ENCODE peak calls at places on chromosomes 12 and 14, in eight cellular contexts. O is sigmoid colon, V is SK-N-SH, J is stomach, M is endothelial cell of umbilical vein, A is K562, N is GM23338, G is suprapubic skin. Z is an unnamed sample.

GRCh38 chr14:104296388-104297312 is 158.3 kb downstream of the KIF26A start:
- DNase-seq in A (no peak), O (peak), M (peak), V (peak), N (no peak), G (peak), J (no peak), Z (no peak)

GRCh38 chr12:131088701-131089525 is 135.2 kb downstream of the ADGRD1 start:
- DNase-seq in G (no peak), O (peak), N (no peak), V (no peak), M (no peak), J (peak), A (no peak), Z (no peak)

GRCh38 chr12:11795910-11796459 is 146.5 kb downstream of the ETV6 start:
- DNase-seq in G (no peak), V (no peak), J (no peak), O (no peak), N (peak), A (peak), M (peak), Z (no peak)

GRCh38 chr12:132352896-132353800 is 23.8 kb upstream of the GALNT9 start:
- DNase-seq in A (no peak), G (no peak), N (peak), O (no peak), V (no peak), J (no peak), M (no peak), Z (no peak)

GRCh38 chr12:106197906-106198623 is 49.8 kb downstream of the CKAP4 start:
- DNase-seq in A (no peak), O (no peak), M (no peak), G (no peak), N (no peak), J (no peak), V (no peak), Z (no peak)

GRCh38 chr12:123149828-123150272 is 1.0 kb downstream of the PITPNM2 start:
- DNase-seq in J (no peak), M (no peak), V (peak), A (peak), O (no peak), N (peak), G (no peak), Z (no peak)

GRCh38 chr12:52191841-52192791 is at the start of gene KRT80:
- DNase-seq in J (peak), G (peak), M (peak), N (no peak), A (no peak), O (peak), V (peak), Z (peak)

GRCh38 chr12:79455314-79455713 is 235.4 kb downstream of the PAWR start:
- DNase-seq in A (no peak), M (no peak), J (no peak), V (no peak), G (no peak), O (no peak), N (no peak), Z (no peak)

GRCh38 chr12:123772074-123772473 is 10.0 kb downstream of the DNAH10 start:
- DNase-seq in M (no peak), N (no peak), G (no peak), J (no peak), V (no peak), A (no peak), O (no peak), Z (no peak)

GRCh38 chr12:129827985-129828384 is 75.8 kb downstream of the TMEM132D start:
- DNase-seq in A (no peak), G (no peak), V (no peak), N (peak), J (no peak), O (no peak), M (no peak), Z (no peak)

GRCh38 chr12:124847675-124848074 is 16.0 kb downstream of the SCARB1 start:
- DNase-seq in G (no peak), V (no peak), J (no peak), A (no peak), N (no peak), O (no peak), M (no peak), Z (no peak)

GRCh38 chr14:50086316-50086700 is 30.1 kb downstream of the VCPKMT start:
- DNase-seq in G (no peak), O (no peak), A (no peak), J (no peak), N (no peak), M (no peak), V (no peak), Z (no peak)

GRCh38 chr12:77835982-77836381 is 5.3 kb downstream of the NAV3 start:
- DNase-seq in V (no peak), J (no peak), N (no peak), A (no peak), G (no peak), O (no peak), M (no peak), Z (no peak)

GRCh38 chr14:75125617-75126016 is 1.2 kb downstream of the NEK9 start:
- DNase-seq in G (no peak), A (no peak), J (no peak), M (peak), V (peak), N (no peak), O (no peak), Z (no peak)

GRCh38 chr14:67551940-67552339 is 18.9 kb downstream of the PLEKHH1 start:
- DNase-seq in O (no peak), J (no peak), G (no peak), V (no peak), A (no peak), M (no peak), N (no peak), Z (no peak)

GRCh38 chr12:55067701-55068100 is 47.9 kb downstream of the NEUROD4 start:
- DNase-seq in V (no peak), O (no peak), M (no peak), A (no peak), N (no peak), G (no peak), J (no peak), Z (no peak)

GRCh38 chr14:75182820-75183219 is 6.4 kb upstream of the TMED10 start:
- DNase-seq in M (no peak), N (no peak), A (no peak), J (no peak), O (no peak), G (no peak), V (no peak), Z (no peak)

GRCh38 chr14:77270361-77271112 is 469 bp downstream of the NGB start:
- DNase-seq in O (no peak), M (no peak), A (no peak), V (peak), J (no peak), G (no peak), N (peak), Z (no peak)
- H3K4me3 ChIP-seq in O (no peak), M (no peak), A (no peak), V (peak), J (no peak), G (peak), N (peak), Z (no peak)

GRCh38 chr14:52131640-52132320 is 62.9 kb upstream of the NID2 start:
- DNase-seq in N (peak), V (peak), O (peak), J (peak), M (peak), A (peak), G (peak), Z (peak)
- TF ChIP-seq POLR2AphosphoS5 in N (no peak), V (no peak), O (peak), J (no peak), M (no peak), A (no peak), G (no peak), Z (no peak)

GRCh38 chr14:65492277-65492676 is 79.7 kb downstream of the FUT8 start:
- DNase-seq in N (no peak), G (no peak), J (no peak), M (no peak), A (no peak), O (no peak), V (no peak), Z (no peak)
- H3K27ac ChIP-seq in N (no peak), G (no peak), J (no peak), M (no peak), A (no peak), O (no peak), V (no peak), Z (no peak)

DNA sequence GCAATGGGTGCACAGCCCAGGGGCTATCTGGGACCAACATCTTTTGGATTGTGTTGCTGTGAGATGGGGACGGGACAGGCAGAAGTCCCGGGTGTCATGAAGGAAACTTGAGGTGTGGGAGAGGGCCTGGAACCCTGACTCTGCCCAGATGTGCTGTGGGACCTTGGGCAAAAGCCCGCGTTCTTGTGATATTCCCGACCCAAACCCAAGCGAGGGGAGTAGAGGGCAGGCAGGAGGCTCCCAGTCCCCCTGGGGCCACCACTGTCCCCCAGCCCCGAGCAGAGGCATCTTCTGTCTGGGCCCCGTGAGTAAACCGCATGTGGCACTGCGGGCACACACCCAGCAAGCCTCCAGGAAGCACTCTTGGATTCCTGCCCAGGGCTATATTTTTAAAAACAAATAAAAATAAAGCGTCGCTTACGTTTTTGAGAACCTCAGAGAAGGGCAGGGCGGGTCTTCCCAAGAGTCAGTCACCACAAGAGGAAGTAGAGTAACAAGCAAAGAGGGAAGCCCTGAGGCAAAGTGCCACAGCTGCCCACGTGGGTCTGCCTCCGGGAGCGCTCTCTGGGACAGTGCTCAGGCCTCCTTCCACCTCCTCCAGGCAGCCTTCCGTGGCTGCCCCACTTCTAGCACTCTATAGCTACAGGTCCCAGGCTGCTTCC is 39.5 kb downstream of the BEGAIN start:
- DNase-seq in V (no peak), J (peak), A (no peak), M (peak), N (no peak), G (peak), O (peak), Z (peak)
- H3K4me3 ChIP-seq in V (no peak), J (no peak), A (no peak), M (no peak), N (no peak), G (no peak), O (no peak), Z (peak)

DNA sequence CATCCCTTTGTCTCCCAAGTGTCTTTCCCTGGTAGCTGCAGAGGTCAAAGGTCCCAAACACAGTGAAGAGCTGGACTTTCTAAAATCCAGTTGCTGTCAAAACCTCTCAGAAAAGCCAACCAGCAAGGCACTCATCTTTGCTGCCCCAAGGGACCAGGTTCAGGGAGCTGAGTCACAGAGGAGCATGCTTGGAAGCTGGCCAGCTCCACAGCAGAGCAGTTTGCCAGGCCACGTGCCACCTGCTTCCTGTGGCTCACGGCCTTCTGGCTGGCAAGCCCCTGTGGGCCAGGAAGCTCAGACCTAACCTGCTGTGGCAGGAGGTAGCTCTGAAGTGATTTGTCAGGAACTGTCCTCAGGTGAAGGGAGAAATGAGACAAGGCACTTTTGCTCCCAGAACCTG is 3.6 kb downstream of the ISCU start:
- DNase-seq in O (peak), N (no peak), G (peak), V (peak), J (peak), M (peak), A (no peak), Z (no peak)
- TF ChIP-seq POLR2AphosphoS5 in O (peak), N (no peak), G (no peak), V (no peak), J (no peak), M (peak), A (no peak), Z (no peak)